ENCODE peak calls at places on chromosomes 12 and 14, in four cellular contexts. W is fibroblast of the aortic adventitia, B is endothelial cell, X is neural crest cell. P is an unnamed sample.

GRCh38 chr12:10740182-10740581 is 17.1 kb upstream of the YBX3 start:
- DNase-seq in B (no peak), X (no peak), W (no peak), P (no peak)

GRCh38 chr12:131090254-131091210 is 136.8 kb downstream of the ADGRD1 start:
- DNase-seq in W (no peak), X (no peak), B (no peak), P (no peak)

GRCh38 chr14:34461334-34462131 is 507 bp downstream of the SPTSSA start:
- DNase-seq in W (peak; percentile 51), X (peak; percentile 44), B (peak; percentile 50), P (peak; percentile 81)

GRCh38 chr14:71139058-71139946 is 232.0 kb downstream of the PCNX1 start:
- DNase-seq in W (peak; percentile 66), B (peak; percentile 60), X (peak; percentile 60), P (peak; percentile 71)

GRCh38 chr12:121110211-121110940 is 22.3 kb upstream of the P2RX7 start:
- DNase-seq in W (peak; percentile 75), B (peak; percentile 63), X (peak; percentile 71), P (peak; percentile 85)

GRCh38 chr14:56555921-56556570 is 23.6 kb upstream of the TMEM260 start:
- DNase-seq in B (no peak), W (peak; percentile 59), X (no peak), P (no peak)

GRCh38 chr12:14256139-14256538 is 109.3 kb upstream of the ATF7IP start:
- DNase-seq in X (no peak), B (no peak), W (peak; percentile 79), P (no peak)

GRCh38 chr14:77303417-77304156 is 17.1 kb downstream of the POMT2 start:
- DNase-seq in X (no peak), B (no peak), W (peak; percentile 86), P (peak; percentile 60)

GRCh38 chr12:109098142-109098652 is 800 bp downstream of the UNG start:
- DNase-seq in X (no peak), W (peak; percentile 72), B (no peak), P (no peak)

GRCh38 chr14:59123526-59123925 is 64.9 kb upstream of the DAAM1 start:
- DNase-seq in X (no peak), B (peak; percentile 9), W (peak; percentile 67), P (peak; percentile 27)

GRCh38 chr12:52125499-52125900 is 46.0 kb downstream of the SMIM41 start:
- DNase-seq in B (no peak), W (no peak), X (no peak), P (peak; percentile 54)

GRCh38 chr12:49367381-49368239 is at the start of gene SPATS2:
- DNase-seq in B (no peak), X (peak; percentile 99), W (peak; percentile 52), P (peak; percentile 100)

GRCh38 chr12:27542628-27543027 is 18.6 kb downstream of the PPFIBP1 start:
- DNase-seq in W (peak; percentile 88), B (no peak), X (no peak), P (no peak)